ENCODE peak calls at places on chromosomes 5 and 9, in nine cellular contexts. P is CD4-positive, alpha-beta T cell; D is progenitor cell of endocrine pancreas; B is tibial artery; J is astrocyte of the cerebellum; Q is fibroblast of villous mesenchyme; C is CD8-positive, alpha-beta T cell; W is GM12865; Z is colonic mucosa. U is an unnamed sample.

GRCh38 chr9:6214451-6214850 is 1.2 kb upstream of the IL33 start:
- DNase-seq in P (no peak), D (no peak), B (no peak), J (no peak), Q (no peak), C (no peak), W (no peak), Z (no peak), U (no peak)

GRCh38 chr5:102866315-102866693 is 111.2 kb downstream of the PAM start:
- DNase-seq in P (no peak), D (no peak), B (no peak), J (no peak), Q (peak), C (no peak), W (no peak), Z (no peak), U (no peak)

GRCh38 chr5:144207875-144208444 is 37.3 kb downstream of the KCTD16 start:
- DNase-seq in P (no peak), D (no peak), B (no peak), J (no peak), Q (no peak), C (no peak), W (no peak), Z (no peak), U (no peak)

GRCh38 chr9:113702423-113702755 is 173.7 kb upstream of the ZNF618 start:
- DNase-seq in P (no peak), D (no peak), B (no peak), J (no peak), Q (no peak), C (no peak), W (no peak), Z (no peak), U (no peak)

GRCh38 chr9:123395276-123396006 is 39.4 kb downstream of the CRB2 start:
- DNase-seq in P (no peak), D (no peak), B (no peak), J (no peak), Q (no peak), C (no peak), W (no peak), Z (no peak), U (no peak)

GRCh38 chr9:133995012-133995896 is 3.1 kb upstream of the VAV2 start:
- DNase-seq in P (no peak), D (no peak), B (no peak), J (no peak), Q (no peak), C (no peak), W (peak), Z (no peak), U (no peak)

GRCh38 chr5:12910611-12911010 is 1006.4 kb upstream of the CTNND2 start:
- DNase-seq in P (no peak), D (no peak), B (no peak), J (peak), Q (peak), C (no peak), W (no peak), Z (no peak), U (no peak)

GRCh38 chr5:33891731-33892418 is at the start of gene ADAMTS12:
- DNase-seq in P (no peak), D (peak), B (no peak), J (no peak), Q (peak), C (no peak), W (peak), Z (peak), U (no peak)

GRCh38 chr5:37792976-37793328 is 46.9 kb downstream of the GDNF start:
- DNase-seq in P (no peak), D (no peak), B (no peak), J (no peak), Q (peak), C (no peak), W (no peak), Z (no peak), U (no peak)

GRCh38 chr9:107283621-107284616 is 840 bp downstream of the RAD23B start:
- DNase-seq in P (peak), D (peak), B (peak), J (peak), Q (peak), C (peak), W (peak), Z (peak), U (peak)

GRCh38 chr5:172859966-172860365 is 25.9 kb downstream of the ERGIC1 start:
- DNase-seq in P (no peak), D (no peak), B (no peak), J (no peak), Q (no peak), C (no peak), W (no peak), Z (no peak), U (no peak)

GRCh38 chr5:31359839-31360238 is 166.4 kb downstream of the CDH6 start:
- DNase-seq in P (no peak), D (no peak), B (no peak), J (no peak), Q (no peak), C (no peak), W (no peak), Z (no peak), U (no peak)

GRCh38 chr9:95063300-95063699 is 254.2 kb downstream of the FANCC start:
- DNase-seq in P (no peak), D (no peak), B (no peak), J (no peak), Q (no peak), C (no peak), W (no peak), Z (no peak), U (no peak)

GRCh38 chr5:17157916-17158529 is 59.4 kb upstream of the BASP1 start:
- DNase-seq in P (no peak), D (no peak), B (no peak), J (no peak), Q (peak), C (no peak), W (no peak), Z (peak), U (no peak)

GRCh38 chr9:93258818-93259489 is 75.0 kb downstream of the WNK2 start:
- DNase-seq in P (no peak), D (no peak), B (peak), J (no peak), Q (no peak), C (no peak), W (no peak), Z (peak), U (peak)

GRCh38 chr5:133247145-133247709 is 195.4 kb downstream of the HSPA4 start:
- DNase-seq in P (no peak), D (no peak), B (no peak), J (no peak), Q (no peak), C (no peak), W (no peak), Z (no peak), U (no peak)

GRCh38 chr9:83932001-83932400 is 10.8 kb upstream of the KIF27 start:
- DNase-seq in P (no peak), D (no peak), B (no peak), J (no peak), Q (peak), C (no peak), W (no peak), Z (no peak), U (no peak)

GRCh38 chr9:136865768-136866103 is 372 bp downstream of the EDF1 start:
- DNase-seq in P (no peak), D (no peak), B (peak), J (no peak), Q (no peak), C (no peak), W (no peak), Z (peak), U (no peak)

GRCh38 chr9:33159058-33159759 is 7.9 kb downstream of the B4GALT1 start:
- DNase-seq in P (peak), D (no peak), B (peak), J (no peak), Q (peak), C (no peak), W (peak), Z (peak), U (no peak)

GRCh38 chr9:87640385-87640795 is 85.5 kb upstream of the CTSL start:
- DNase-seq in P (no peak), D (no peak), B (no peak), J (peak), Q (peak), C (no peak), W (no peak), Z (no peak), U (no peak)

GRCh38 chr9:6978591-6978990 is 220.8 kb downstream of the KDM4C start:
- DNase-seq in P (no peak), D (no peak), B (no peak), J (no peak), Q (no peak), C (no peak), W (no peak), Z (no peak), U (no peak)

GRCh38 chr9:2335260-2335659 is 286.3 kb upstream of the VLDLR start:
- DNase-seq in P (no peak), D (no peak), B (no peak), J (no peak), Q (no peak), C (no peak), W (no peak), Z (no peak), U (no peak)

GRCh38 chr5:157370967-157371366 is 89.0 kb upstream of the NIPAL4 start:
- DNase-seq in P (no peak), D (no peak), B (no peak), J (peak), Q (peak), C (no peak), W (no peak), Z (no peak), U (no peak)

GRCh38 chr5:76544268-76544926 is 78.8 kb downstream of the F2RL2 start:
- DNase-seq in P (peak), D (no peak), B (no peak), J (peak), Q (peak), C (peak), W (peak), Z (peak), U (no peak)

GRCh38 chr5:177086918-177087706 is 397 bp downstream of the FGFR4 start:
- DNase-seq in P (peak), D (peak), B (no peak), J (no peak), Q (peak), C (peak), W (peak), Z (peak), U (peak)

GRCh38 chr9:77848428-77848827 is 183.2 kb downstream of the GNAQ start:
- DNase-seq in P (no peak), D (no peak), B (no peak), J (peak), Q (no peak), C (no peak), W (no peak), Z (no peak), U (no peak)

GRCh38 chr5:27124590-27124989 is 86.2 kb upstream of the CDH9 start:
- DNase-seq in P (no peak), D (no peak), B (no peak), J (peak), Q (peak), C (no peak), W (no peak), Z (no peak), U (no peak)

GRCh38 chr9:94937214-94937903 is 210.9 kb downstream of the AOPEP start:
- DNase-seq in P (no peak), D (no peak), B (no peak), J (peak), Q (peak), C (no peak), W (no peak), Z (no peak), U (no peak)

GRCh38 chr9:110327735-110328134 is 9.9 kb downstream of the TXNDC8 start:
- DNase-seq in P (no peak), D (no peak), B (no peak), J (no peak), Q (no peak), C (no peak), W (no peak), Z (no peak), U (no peak)

GRCh38 chr5:169350759-169351240 is 49.9 kb upstream of the SLIT3 start:
- DNase-seq in P (no peak), D (no peak), B (peak), J (peak), Q (peak), C (no peak), W (no peak), Z (peak), U (no peak)

GRCh38 chr9:29118555-29118954 is 1545.3 kb upstream of the C9orf72 start:
- DNase-seq in P (no peak), D (no peak), B (no peak), J (no peak), Q (no peak), C (no peak), W (no peak), Z (no peak), U (no peak)

GRCh38 chr9:113427629-113428028 is 17.1 kb downstream of the C9orf43 start:
- DNase-seq in P (no peak), D (no peak), B (no peak), J (no peak), Q (peak), C (no peak), W (no peak), Z (no peak), U (no peak)

GRCh38 chr9:116452634-116453033 is 234.5 kb upstream of the TRIM32 start:
- DNase-seq in P (no peak), D (no peak), B (no peak), J (no peak), Q (no peak), C (no peak), W (no peak), Z (no peak), U (no peak)

GRCh38 chr5:168656633-168657032 is 77.5 kb upstream of the PANK3 start:
- DNase-seq in P (no peak), D (no peak), B (no peak), J (no peak), Q (peak), C (no peak), W (no peak), Z (no peak), U (no peak)

GRCh38 chr5:140227046-140227445 is 52.1 kb downstream of the CYSTM1 start:
- DNase-seq in P (no peak), D (no peak), B (no peak), J (no peak), Q (no peak), C (no peak), W (no peak), Z (no peak), U (no peak)
- TF ChIP-seq CTCF in P (no peak), D (no peak), B (no peak), J (no peak), Q (no peak), C (no peak), W (no peak), Z (no peak), U (no peak)

DNA sequence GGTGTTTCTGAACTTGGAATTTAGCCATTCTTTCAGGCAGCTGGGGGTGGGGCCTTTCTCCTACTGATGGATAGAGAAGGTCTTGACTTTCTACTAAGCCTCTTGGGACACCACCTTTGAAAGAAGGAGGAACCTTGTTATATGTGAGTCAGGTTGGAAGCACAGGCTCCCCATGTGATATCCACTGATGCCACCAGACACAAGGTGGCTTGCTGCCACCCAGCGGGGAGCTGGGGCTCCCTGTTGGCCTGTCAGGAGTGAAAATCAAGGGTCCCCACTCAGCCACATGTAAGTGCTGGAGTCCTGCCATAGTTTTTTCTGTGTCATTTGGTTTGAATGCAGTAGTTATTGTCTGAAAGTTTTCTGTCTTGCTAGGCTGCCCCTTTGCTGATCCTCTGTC is 252.4 kb upstream of the NFIL3 start:
- DNase-seq in P (no peak), D (no peak), B (no peak), J (no peak), Q (no peak), C (no peak), W (peak), Z (peak), U (no peak)
- TF ChIP-seq CTCF in P (no peak), D (peak), B (no peak), J (no peak), Q (no peak), C (no peak), W (peak), Z (no peak), U (no peak)

DNA sequence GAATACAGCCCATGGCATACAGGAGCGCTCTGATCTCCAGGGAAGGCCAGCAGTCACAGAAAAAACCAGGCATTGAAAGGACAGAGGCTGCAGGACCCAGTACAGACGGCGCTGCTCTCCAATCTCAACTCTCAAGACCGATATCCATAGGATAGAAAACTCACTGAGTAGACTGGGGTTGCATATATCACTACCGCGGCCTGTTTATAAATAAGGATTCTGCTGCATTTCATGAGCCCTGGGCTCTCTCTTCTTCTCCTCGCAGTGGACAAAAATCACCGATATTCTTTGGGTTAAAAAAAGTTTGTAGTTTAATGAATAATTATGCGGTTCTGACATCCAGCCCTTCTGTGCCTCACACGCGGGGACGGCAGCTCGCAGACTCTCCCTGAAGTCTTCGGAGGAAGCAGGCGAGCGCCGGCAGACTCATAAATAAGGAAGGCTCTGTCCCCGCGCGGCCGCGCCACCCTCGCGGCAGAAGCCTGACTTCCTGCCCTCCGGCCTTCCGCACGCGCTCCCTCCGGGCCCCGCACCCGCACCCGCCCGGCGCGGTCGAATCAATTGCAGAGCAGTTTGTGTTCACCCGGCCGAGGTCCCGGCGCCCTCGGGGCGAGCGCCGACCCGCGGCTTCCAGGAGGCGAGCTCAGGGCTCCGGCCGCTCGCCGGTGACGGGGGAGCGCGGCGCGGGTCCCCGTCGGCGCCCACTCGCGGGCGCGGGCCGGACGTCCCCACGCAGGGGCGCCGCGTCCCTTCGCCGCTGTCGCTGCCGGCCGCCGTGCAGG is at the start of gene FAM78A:
- DNase-seq in P (no peak), D (no peak), B (peak), J (no peak), Q (peak), C (peak), W (peak), Z (no peak), U (peak)
- TF ChIP-seq CTCF in P (no peak), D (no peak), B (no peak), J (no peak), Q (no peak), C (no peak), W (no peak), Z (no peak), U (no peak)

DNA sequence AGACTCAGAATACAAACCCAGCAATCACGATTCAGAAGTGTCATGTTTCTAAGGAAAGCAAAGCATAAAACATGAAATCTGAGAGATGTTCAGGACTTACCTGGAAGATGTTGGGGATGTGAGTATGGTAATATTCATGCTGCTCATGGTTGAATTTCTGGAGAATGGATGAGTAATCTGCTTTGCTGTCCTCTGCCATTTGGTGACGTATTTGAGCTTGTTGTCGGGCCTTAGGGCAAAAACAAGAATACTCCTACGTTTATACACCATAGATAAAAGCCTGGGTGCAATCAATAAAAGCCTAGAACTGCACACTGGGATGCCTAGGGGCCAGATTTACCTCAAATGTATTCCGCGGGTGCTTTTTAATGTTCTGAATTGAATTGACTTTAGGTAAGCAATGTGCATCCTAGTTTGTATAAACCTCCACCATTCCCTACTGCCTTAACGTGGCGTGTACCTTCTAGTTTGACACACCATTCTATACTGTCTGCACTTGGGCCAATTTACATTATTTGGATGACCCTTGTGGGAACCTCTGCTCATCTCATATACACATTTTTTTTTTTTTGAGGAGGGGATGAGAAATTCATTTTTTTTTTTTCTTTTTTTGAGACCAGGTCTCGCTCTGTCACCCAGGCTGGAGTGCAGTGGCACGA is 94.3 kb downstream of the USP20 start:
- DNase-seq in P (no peak), D (no peak), B (no peak), J (no peak), Q (peak), C (no peak), W (no peak), Z (no peak), U (no peak)
- TF ChIP-seq CTCF in P (no peak), D (no peak), B (no peak), J (no peak), Q (no peak), C (no peak), W (no peak), Z (no peak), U (no peak)

GRCh38 chr9:12716823-12717222 is 23.6 kb downstream of the TYRP1 start:
- DNase-seq in P (no peak), D (no peak), B (no peak), J (no peak), Q (no peak), C (no peak), W (no peak), Z (no peak), U (no peak)
- TF ChIP-seq CTCF in P (no peak), D (no peak), B (no peak), J (no peak), Q (no peak), C (no peak), W (no peak), Z (no peak), U (no peak)

GRCh38 chr9:14258840-14259239 is 55.1 kb downstream of the NFIB start:
- DNase-seq in P (no peak), D (no peak), B (no peak), J (no peak), Q (no peak), C (no peak), W (no peak), Z (no peak), U (no peak)

GRCh38 chr9:14256588-14256987 is 57.4 kb downstream of the NFIB start:
- DNase-seq in P (no peak), D (no peak), B (no peak), J (no peak), Q (no peak), C (no peak), W (no peak), Z (no peak), U (no peak)

GRCh38 chr9:14258156-14258555 is 55.8 kb downstream of the NFIB start:
- DNase-seq in P (no peak), D (no peak), B (no peak), J (no peak), Q (no peak), C (no peak), W (no peak), Z (no peak), U (no peak)

GRCh38 chr9:14262836-14263235 is 51.1 kb downstream of the NFIB start:
- DNase-seq in P (no peak), D (no peak), B (no peak), J (no peak), Q (no peak), C (no peak), W (no peak), Z (no peak), U (no peak)

GRCh38 chr9:14260101-14260500 is 53.8 kb downstream of the NFIB start:
- DNase-seq in P (no peak), D (no peak), B (no peak), J (no peak), Q (no peak), C (no peak), W (no peak), Z (no peak), U (no peak)
- TF ChIP-seq CTCF in P (no peak), D (no peak), B (no peak), J (no peak), Q (no peak), C (no peak), W (no peak), Z (no peak), U (no peak)